ENCODE peak calls at places on chromosome 11, in four cellular contexts. E is mammary epithelial cell, G is hepatocyte, O is HepG2. K is an unnamed sample. For H3K36me3 and H3K4me1, the result is how much of the 10 kb centered on the place peaks cover.

GRCh38 chr11:4606231-4607015 is 1.6 kb downstream of the TRIM68 start:
- DNase-seq in E (no peak), G (no peak), O (no peak), K (peak)

GRCh38 chr11:121762820-121763219 is 310.1 kb upstream of the SORL1-AS1 start:
- DNase-seq in E (peak), G (peak), O (no peak), K (peak)

GRCh38 chr11:94876645-94877445 is 96.5 kb downstream of the CWC15 start:
- DNase-seq in E (peak), G (peak), O (peak), K (peak)

GRCh38 chr11:36948445-36949171 is 350.6 kb upstream of the RAG2 start:
- DNase-seq in E (no peak), G (peak), O (no peak), K (no peak)

GRCh38 chr11:104124979-104125378 is 39.0 kb downstream of the PDGFD start:
- DNase-seq in E (no peak), G (no peak), O (no peak), K (no peak)

GRCh38 chr11:116857316-116857715 is 19.9 kb upstream of the APOA1 start:
- DNase-seq in E (no peak), G (no peak), O (no peak), K (no peak)

GRCh38 chr11:128470081-128470480 is 117.3 kb downstream of the ETS1 start:
- DNase-seq in E (no peak), G (no peak), O (no peak), K (no peak)

GRCh38 chr11:8671242-8671641 is 11.2 kb downstream of the TRIM66 start:
- DNase-seq in E (peak), G (peak), O (no peak), K (peak)

GRCh38 chr11:11813288-11813962 is 28.3 kb upstream of the USP47 start:
- DNase-seq in E (peak), G (peak), O (peak), K (peak)

GRCh38 chr11:21390430-21390829 is 721.0 kb downstream of the NELL1 start:
- DNase-seq in E (no peak), G (no peak), O (no peak), K (no peak)

GRCh38 chr11:121140369-121140768 is 39.3 kb downstream of the TECTA start:
- DNase-seq in E (no peak), G (no peak), O (no peak), K (no peak)

GRCh38 chr11:62792193-62792575 is 378 bp upstream of the TMEM223 start:
- DNase-seq in E (no peak), G (peak), O (no peak), K (no peak)

GRCh38 chr11:74686792-74687191 is 44.4 kb downstream of the CHRDL2 start:
- DNase-seq in E (peak), G (no peak), O (no peak), K (peak)

GRCh38 chr11:117913736-117914397 is 15.3 kb downstream of the TMPRSS13 start:
- DNase-seq in E (no peak), G (no peak), O (no peak), K (no peak)

GRCh38 chr11:35943294-35943693 is 568 bp upstream of the LDLRAD3 start:
- DNase-seq in E (no peak), G (no peak), O (no peak), K (no peak)

GRCh38 chr11:68680541-68681231 is 3.7 kb upstream of the GAL start:
- DNase-seq in E (no peak), G (no peak), O (no peak), K (no peak)

GRCh38 chr11:96358321-96358720 is 15.3 kb upstream of the MAML2 start:
- DNase-seq in E (no peak), G (no peak), O (no peak), K (no peak)

GRCh38 chr11:102831128-102831708 is 12.2 kb downstream of the MMP3 start:
- DNase-seq in E (no peak), G (peak), O (peak), K (peak)

DNA sequence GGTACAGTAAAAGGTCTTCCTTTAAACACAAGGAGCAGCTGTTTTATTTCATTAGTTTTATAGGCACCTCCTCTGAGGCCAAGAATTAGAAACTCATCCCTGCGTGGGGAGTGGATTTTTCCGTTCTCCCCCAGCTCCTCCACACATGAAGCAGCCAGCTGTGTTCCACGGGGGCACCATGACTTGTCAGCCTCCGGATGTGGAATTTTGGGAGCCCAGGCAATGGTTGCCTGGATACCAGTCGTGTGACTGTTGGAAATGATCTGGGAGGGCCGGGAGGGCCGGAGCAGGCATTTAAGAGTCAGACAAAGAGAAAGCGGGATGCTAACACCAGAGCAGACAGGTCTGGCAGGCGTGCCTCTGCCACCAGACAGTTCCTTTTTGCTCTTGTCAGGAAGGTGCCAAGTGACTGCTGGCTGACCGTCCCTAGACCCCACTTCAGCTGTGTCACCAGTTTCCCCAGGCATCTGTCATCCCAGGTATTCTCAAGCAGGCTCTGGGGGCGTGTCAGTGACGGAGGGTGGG is 15.9 kb upstream of the CDC42EP2 start:
- DNase-seq in E (no peak), G (peak), O (no peak), K (peak)
- H3K36me3 ChIP-seq in E (under half), G (under half), O (under half), K (under half)

GRCh38 chr11:83027794-83028193 is 43.9 kb downstream of the RAB30 start:
- DNase-seq in E (no peak), G (no peak), O (no peak), K (no peak)
- H3K4me1 ChIP-seq in E (under half), G (under half), O (under half), K (under half)

GRCh38 chr11:111913997-111914396 is 1.5 kb downstream of the HSPB2 start:
- DNase-seq in E (no peak), G (no peak), O (peak), K (peak)

GRCh38 chr11:111910637-111911562 is 670 bp downstream of the CRYAB start:
- DNase-seq in E (peak), G (no peak), O (no peak), K (peak)

GRCh38 chr11:111912535-111912934 is at the start of gene HSPB2:
- DNase-seq in E (no peak), G (no peak), O (no peak), K (no peak)

GRCh38 chr11:111913031-111913861 is 712 bp downstream of the HSPB2 start:
- DNase-seq in E (no peak), G (no peak), O (no peak), K (no peak)

GRCh38 chr11:111911563-111912401 is at the start of gene CRYAB:
- DNase-seq in E (peak), G (peak), O (peak), K (peak)
- H2AFZ ChIP-seq in E (peak), G (peak), O (no peak), K (peak)

GRCh38 chr11:44738791-44739190 is 12.0 kb downstream of the TSPAN18 start:
- DNase-seq in E (no peak), G (no peak), O (no peak), K (no peak)

GRCh38 chr11:44743326-44743725 is 16.6 kb downstream of the TSPAN18 start:
- DNase-seq in E (no peak), G (no peak), O (no peak), K (no peak)

GRCh38 chr11:44742470-44742869 is 15.7 kb downstream of the TSPAN18 start:
- DNase-seq in E (no peak), G (no peak), O (no peak), K (no peak)

GRCh38 chr11:44741976-44742375 is 15.2 kb downstream of the TSPAN18 start:
- DNase-seq in E (no peak), G (no peak), O (no peak), K (no peak)

GRCh38 chr11:44740967-44741366 is 14.2 kb downstream of the TSPAN18 start:
- DNase-seq in E (no peak), G (no peak), O (no peak), K (no peak)
- H3K36me3 ChIP-seq in E (under half), G (under half), O (under half), K (under half)

GRCh38 chr11:123100378-123101085 is 38.6 kb upstream of the HSPA8 start:
- DNase-seq in E (no peak), G (no peak), O (no peak), K (no peak)

GRCh38 chr11:123107945-123108344 is 46.0 kb upstream of the HSPA8 start:
- DNase-seq in E (no peak), G (no peak), O (no peak), K (no peak)

GRCh38 chr11:123103326-123103980 is 41.5 kb upstream of the HSPA8 start:
- DNase-seq in E (peak), G (peak), O (peak), K (peak)
- H3K4me1 ChIP-seq in E (under half), G (under half), O (under half), K (under half)

GRCh38 chr11:114569781-114570180 is 10.1 kb upstream of the NXPE1 start:
- DNase-seq in E (no peak), G (peak), O (no peak), K (no peak)
- H2AFZ ChIP-seq in E (no peak), G (no peak), O (no peak), K (no peak)

K was measured in fibroblast of lung.